ENCODE peak calls at places on chromosomes 11 and 22, in nine cellular contexts. F is bronchial epithelial cell; M is RKO; W is activated CD8-positive, alpha-beta memory T cell treated with anti-CD3 and anti-CD28 coated beads for 4 hours; D is NCI-H460; V is effector memory CD4-positive, alpha-beta T cell; I is small intestine; Y is left lung; X is activated T-cell treated with anti-CD3 and anti-CD28 coated beads, Interleukin-2, amount 50 U/mL, for 48 hours. E is an unnamed sample.

GRCh38 chr11:34358258-34358665 is 452 bp upstream of the ABTB2 start:
- DNase-seq in X (peak), Y (peak), I (peak), D (peak), V (no peak), M (peak), F (peak), W (no peak), E (no peak)

GRCh38 chr11:121557348-121557747 is 104.6 kb upstream of the SORL1-AS1 start:
- DNase-seq in W (no peak), I (no peak), X (no peak), Y (no peak), M (no peak), V (no peak), D (no peak), F (no peak), E (no peak)

GRCh38 chr11:111976614-111977140 is 39.5 kb downstream of the DIXDC1 start:
- DNase-seq in M (no peak), V (no peak), W (no peak), Y (no peak), I (no peak), F (peak), X (no peak), D (no peak), E (peak)

GRCh38 chr11:70668204-70669202 is 270.2 kb downstream of the CTTN start:
- DNase-seq in W (no peak), I (no peak), D (no peak), Y (no peak), V (no peak), M (peak), F (no peak), X (no peak), E (peak)

GRCh38 chr22:47390026-47390970 is 627.8 kb downstream of the TBC1D22A start:
- DNase-seq in Y (no peak), V (no peak), F (no peak), M (no peak), I (no peak), W (no peak), D (no peak), X (no peak), E (no peak)

GRCh38 chr11:8988329-8989234 is 15.2 kb downstream of the NRIP3 start:
- DNase-seq in M (no peak), D (no peak), V (no peak), F (peak), W (no peak), X (no peak), Y (no peak), I (no peak), E (no peak)

GRCh38 chr11:86574493-86575207 is 97.8 kb downstream of the ME3 start:
- DNase-seq in M (no peak), D (no peak), X (no peak), I (no peak), W (no peak), V (no peak), F (no peak), Y (no peak), E (no peak)

GRCh38 chr11:35178862-35179261 is 39.9 kb downstream of the CD44 start:
- DNase-seq in Y (no peak), D (no peak), V (no peak), F (peak), W (no peak), X (peak), M (no peak), I (no peak), E (no peak)

GRCh38 chr11:3206128-3206921 is 12.3 kb downstream of the MRGPRG start:
- DNase-seq in X (no peak), W (no peak), M (no peak), D (no peak), V (no peak), I (no peak), F (no peak), Y (no peak), E (peak)

GRCh38 chr11:129346916-129347315 is 28.7 kb upstream of the BARX2 start:
- DNase-seq in F (peak), D (no peak), I (no peak), Y (no peak), M (no peak), V (no peak), W (no peak), X (no peak), E (no peak)

GRCh38 chr11:64876835-64877341 is 1.5 kb downstream of the EHD1 start:
- DNase-seq in I (peak), D (no peak), V (no peak), W (no peak), X (no peak), F (no peak), M (no peak), Y (peak), E (peak)

GRCh38 chr11:31414338-31414737 is 44.7 kb downstream of the DNAJC24 start:
- DNase-seq in Y (no peak), X (no peak), V (no peak), F (peak), I (no peak), D (no peak), W (no peak), M (no peak), E (no peak)

GRCh38 chr11:71366076-71366475 is 82.1 kb downstream of the DHCR7 start:
- DNase-seq in I (no peak), M (no peak), W (no peak), X (no peak), D (no peak), F (no peak), V (no peak), Y (no peak), E (no peak)

GRCh38 chr11:95660038-95660437 is 129.5 kb downstream of the FAM76B start:
- DNase-seq in V (no peak), X (no peak), W (no peak), D (no peak), Y (no peak), F (no peak), M (no peak), I (no peak), E (no peak)

GRCh38 chr11:12377824-12378593 is 638 bp downstream of the PARVA start:
- DNase-seq in W (no peak), X (no peak), Y (peak), D (peak), V (no peak), F (peak), I (peak), M (peak), E (peak)

GRCh38 chr11:64098318-64098831 is 62.6 kb downstream of the FLRT1 start:
- DNase-seq in Y (no peak), D (no peak), V (no peak), W (no peak), I (no peak), M (no peak), F (no peak), X (no peak), E (no peak)

GRCh38 chr11:22244986-22245592 is 52.2 kb downstream of the ANO5 start:
- DNase-seq in F (peak), I (peak), W (no peak), Y (peak), M (peak), X (peak), D (peak), V (no peak), E (peak)

GRCh38 chr11:76777325-76777724 is 5.8 kb upstream of the TSKU start:
- DNase-seq in F (no peak), X (no peak), D (no peak), W (no peak), V (no peak), M (no peak), Y (no peak), I (no peak), E (no peak)

GRCh38 chr11:128929991-128930390 is 12.7 kb downstream of the TP53AIP1 start:
- DNase-seq in Y (no peak), X (no peak), D (no peak), W (no peak), I (no peak), F (no peak), V (no peak), M (no peak), E (no peak)

GRCh38 chr11:61173456-61173855 is 12.2 kb upstream of the VPS37C start:
- DNase-seq in X (no peak), F (peak), Y (no peak), W (no peak), V (no peak), D (no peak), M (no peak), I (peak), E (no peak)

GRCh38 chr22:42581762-42582716 is 28.3 kb downstream of the SERHL2 start:
- DNase-seq in Y (peak), M (peak), I (peak), X (peak), W (peak), F (peak), V (peak), D (peak), E (peak)

GRCh38 chr11:59957094-59957493 is 6.7 kb upstream of the OOSP4A start:
- DNase-seq in V (no peak), Y (no peak), X (no peak), F (peak), D (no peak), M (no peak), W (no peak), I (no peak), E (no peak)

GRCh38 chr11:123056835-123057491 is 5.0 kb downstream of the HSPA8 start:
- DNase-seq in F (no peak), Y (no peak), D (no peak), X (peak), W (no peak), M (no peak), I (no peak), V (no peak), E (no peak)

GRCh38 chr11:10900686-10901415 is 43.0 kb upstream of the ZBED5 start:
- DNase-seq in V (no peak), D (no peak), M (no peak), X (no peak), W (no peak), I (no peak), Y (no peak), F (peak), E (no peak)

GRCh38 chr22:38467904-38468760 is at the start of gene KDELR3:
- DNase-seq in I (peak), V (no peak), X (peak), M (peak), Y (peak), W (peak), D (peak), F (peak), E (peak)

GRCh38 chr11:57222239-57222638 is 14.8 kb downstream of the APLNR start:
- DNase-seq in D (no peak), W (no peak), M (no peak), X (no peak), I (no peak), Y (no peak), V (no peak), F (no peak), E (no peak)

GRCh38 chr11:11979487-11980117 is 28.8 kb downstream of the DKK3 start:
- DNase-seq in M (no peak), W (no peak), Y (no peak), X (no peak), V (no peak), F (peak), I (peak), D (no peak), E (no peak)

GRCh38 chr22:48740731-48741405 is 1086.8 kb downstream of the BRD1 start:
- DNase-seq in D (no peak), F (no peak), V (no peak), M (no peak), W (no peak), I (no peak), Y (peak), X (no peak), E (no peak)

GRCh38 chr11:2319791-2320481 is 18.1 kb downstream of the TSPAN32 start:
- DNase-seq in I (no peak), M (no peak), F (no peak), Y (no peak), V (no peak), W (no peak), X (no peak), D (no peak), E (no peak)

GRCh38 chr11:33719587-33719986 is 16.6 kb downstream of the CD59 start:
- DNase-seq in M (no peak), I (no peak), X (no peak), F (no peak), Y (no peak), W (no peak), V (no peak), D (no peak), E (no peak)

GRCh38 chr22:29218758-29219408 is 13.2 kb downstream of the EMID1 start:
- DNase-seq in I (no peak), F (no peak), D (no peak), V (no peak), Y (peak), W (no peak), M (no peak), X (no peak), E (no peak)

GRCh38 chr22:30186535-30186934 is 60.0 kb downstream of the LIF start:
- DNase-seq in F (no peak), V (no peak), X (no peak), D (no peak), Y (no peak), M (no peak), W (no peak), I (peak), E (no peak)

GRCh38 chr11:88886796-88887195 is 179.0 kb downstream of the GRM5 start:
- DNase-seq in Y (no peak), M (peak), I (peak), V (no peak), F (peak), D (peak), X (peak), W (no peak), E (no peak)

GRCh38 chr22:39306456-39307361 is 12.7 kb downstream of the RPL3 start:
- DNase-seq in I (no peak), W (peak), M (peak), Y (no peak), F (no peak), X (peak), V (no peak), D (no peak), E (peak)

GRCh38 chr22:46961591-46962290 is 199.3 kb downstream of the TBC1D22A start:
- DNase-seq in V (no peak), M (no peak), F (no peak), X (no peak), W (no peak), Y (no peak), I (no peak), D (no peak), E (no peak)

GRCh38 chr11:130738618-130739017 is 177.7 kb downstream of the SNX19 start:
- DNase-seq in W (no peak), V (no peak), I (no peak), X (no peak), D (no peak), Y (no peak), M (no peak), F (no peak), E (no peak)

GRCh38 chr11:57283231-57283990 is 41.3 kb downstream of the TNKS1BP1 start:
- DNase-seq in W (no peak), M (no peak), D (no peak), X (no peak), F (no peak), V (no peak), I (peak), Y (no peak), E (no peak)

GRCh38 chr22:49624421-49625177 is 203.1 kb downstream of the BRD1 start:
- DNase-seq in W (no peak), M (no peak), X (no peak), F (no peak), I (no peak), Y (no peak), V (no peak), D (no peak), E (peak)